ENCODE peak calls at places on chromosome 1, in eight cellular contexts. N, A, Q, O, E, Z, Y and W are unnamed samples.

GRCh38 chr1:84869750-84870149 is 23.3 kb downstream of the LPAR3 start:
- DNase-seq in Z (peak; percentile 26), E (no peak), O (no peak), Q (no peak), Y (no peak), A (no peak), N (no peak), W (no peak)

GRCh38 chr1:231124746-231125145 is 37.1 kb upstream of the TRIM67 start:
- DNase-seq in Y (no peak), N (no peak), O (no peak), A (no peak), E (no peak), Z (no peak), Q (no peak), W (no peak)

GRCh38 chr1:236438614-236439013 is 44.5 kb downstream of the EDARADD start:
- DNase-seq in Y (no peak), Q (no peak), A (no peak), E (no peak), O (no peak), N (no peak), Z (no peak), W (no peak)

GRCh38 chr1:196209983-196210382 is 398.3 kb downstream of the KCNT2 start:
- DNase-seq in E (no peak), O (no peak), A (no peak), Q (no peak), Z (no peak), Y (no peak), N (no peak), W (no peak)

GRCh38 chr1:81414417-81415087 is 386.2 kb upstream of the ADGRL2 start:
- DNase-seq in O (peak; percentile 44), N (peak; percentile 85), Z (no peak), A (peak; percentile 7), E (peak; percentile 85), Y (peak; percentile 61), Q (peak; percentile 87), W (no peak)

GRCh38 chr1:118396824-118397530 is 211.9 kb upstream of the SPAG17 start:
- DNase-seq in N (no peak), A (no peak), Z (no peak), E (no peak), O (no peak), Q (no peak), Y (no peak), W (no peak)

GRCh38 chr1:205447457-205448415 is 8.1 kb downstream of the BLACAT1 start:
- DNase-seq in O (no peak), A (no peak), Y (no peak), Z (peak; percentile 35), E (no peak), Q (peak; percentile 43), N (no peak), W (no peak)

GRCh38 chr1:219927956-219928790 is at the start of gene SLC30A10:
- DNase-seq in Z (peak; percentile 5), O (no peak), Y (peak; percentile 47), N (peak; percentile 57), Q (peak; percentile 85), A (no peak), E (peak; percentile 64), W (no peak)

GRCh38 chr1:37353871-37354270 is 120.5 kb upstream of the ZC3H12A start:
- DNase-seq in A (no peak), O (no peak), E (no peak), N (no peak), Q (no peak), Z (no peak), Y (no peak), W (no peak)

GRCh38 chr1:234841710-234842231 is 231.8 kb upstream of the IRF2BP2 start:
- DNase-seq in Z (no peak), O (peak; percentile 79), Q (no peak), A (no peak), E (no peak), N (no peak), Y (no peak), W (no peak)

GRCh38 chr1:193211539-193211938 is 25.1 kb upstream of the B3GALT2 start:
- DNase-seq in Q (no peak), E (no peak), O (no peak), N (no peak), Z (peak; percentile 89), Y (no peak), A (peak; percentile 88), W (no peak)

GRCh38 chr1:15056515-15057285 is 96.8 kb upstream of the TMEM51 start:
- DNase-seq in A (peak; percentile 38), Y (no peak), N (no peak), Q (no peak), Z (peak; percentile 37), O (no peak), E (no peak), W (no peak)

GRCh38 chr1:73673980-73674379 is 524.0 kb downstream of the LRRIQ3 start:
- DNase-seq in Z (peak; percentile 80), A (no peak), O (no peak), N (no peak), Y (no peak), Q (no peak), E (no peak), W (no peak)

GRCh38 chr1:169193191-169193850 is 86.8 kb downstream of the ATP1B1 start:
- DNase-seq in O (no peak), E (no peak), Z (no peak), Y (no peak), N (no peak), A (no peak), Q (no peak), W (no peak)

GRCh38 chr1:3633344-3634058 is 8.7 kb downstream of the TPRG1L start:
- DNase-seq in E (no peak), A (no peak), Y (no peak), Z (no peak), Q (no peak), N (no peak), O (no peak), W (no peak)

GRCh38 chr1:226738995-226739695 is at the start of gene ITPKB:
- DNase-seq in Q (peak; percentile 72), E (peak; percentile 70), Z (peak; percentile 60), Y (peak; percentile 34), N (peak; percentile 71), A (peak; percentile 24), O (peak; percentile 76), W (peak; percentile 27)

GRCh38 chr1:17561252-17561558 is 21.7 kb downstream of the ARHGEF10L start:
- DNase-seq in Z (no peak), A (no peak), E (no peak), N (no peak), O (no peak), Y (no peak), Q (no peak), W (no peak)

GRCh38 chr1:19432943-19433609 is 52.3 kb downstream of the CAPZB start:
- DNase-seq in Y (no peak), Z (no peak), A (no peak), N (no peak), E (no peak), Q (no peak), O (no peak), W (no peak)

GRCh38 chr1:72060466-72060865 is 221.9 kb downstream of the NEGR1 start:
- DNase-seq in Y (no peak), Z (no peak), O (no peak), A (no peak), N (no peak), Q (no peak), E (no peak), W (no peak)

GRCh38 chr1:55696181-55696580 is 481.0 kb upstream of the USP24 start:
- DNase-seq in A (peak; percentile 90), Z (peak; percentile 64), Q (no peak), O (no peak), E (no peak), N (no peak), Y (no peak), W (no peak)

DNA sequence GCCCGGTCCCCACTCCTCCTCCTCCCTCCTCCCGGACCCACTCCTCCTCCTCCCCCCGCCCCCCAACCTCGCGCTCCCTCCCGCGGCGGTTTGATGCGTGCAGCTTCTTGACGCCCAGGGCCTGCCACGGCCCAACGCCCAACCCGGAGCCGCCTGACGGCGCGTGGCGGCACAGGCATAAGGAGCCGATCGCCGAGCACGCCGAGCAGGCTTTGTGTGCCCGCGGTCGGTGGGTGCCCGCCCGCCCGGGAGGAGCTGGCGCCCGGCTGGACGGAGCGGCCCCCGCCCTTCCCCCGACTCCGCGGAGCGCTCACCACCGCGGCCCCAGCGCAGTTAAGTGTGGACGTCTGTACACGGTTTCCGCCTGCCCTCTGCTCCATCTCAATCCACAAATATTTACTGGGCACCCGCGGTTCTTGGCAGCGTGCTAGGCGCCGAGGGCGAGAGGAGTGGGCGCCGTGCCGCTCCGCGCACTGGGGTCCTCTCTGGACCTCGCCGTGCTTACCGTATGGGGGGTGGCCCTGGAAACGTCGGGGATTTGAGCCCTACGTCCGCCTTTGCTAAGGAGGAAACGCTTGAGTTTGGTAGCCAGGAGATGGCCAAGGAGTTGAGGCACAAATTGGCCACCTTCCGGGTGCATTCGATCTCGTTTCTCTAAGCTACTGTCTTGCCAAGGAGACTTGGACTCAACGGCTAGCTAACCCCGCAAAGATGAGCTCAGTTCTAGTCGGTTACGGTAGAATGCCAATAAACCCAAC is 428 bp upstream of the HDGF start:
- DNase-seq in O (peak; percentile 98), Z (peak; percentile 94), Y (peak; percentile 97), E (peak; percentile 99), N (peak; percentile 98), A (peak; percentile 95), Q (peak; percentile 98), W (peak; percentile 97)
- TF ChIP-seq CTCF in O (no peak), Z (peak; percentile 1), Y (no peak), E (no peak), N (peak; percentile 33), A (peak; percentile 10), Q (peak; percentile 7), W (no peak)

GRCh38 chr1:61318319-61319125 is 236.2 kb downstream of the NFIA start:
- DNase-seq in A (peak; percentile 57), Z (peak; percentile 82), N (peak; percentile 33), E (no peak), Y (no peak), Q (no peak), O (no peak), W (no peak)
- H3K27ac ChIP-seq in A (peak overlapping the region; percentile 57), Z (peak overlapping the region; percentile 46), N (peak overlapping the region; percentile 66), E (peak overlapping the region; percentile 41), Y (peak overlapping the region; percentile 2), Q (peak overlapping the region; percentile 60), O (peak overlapping the region; percentile 66), W (no peak overlapping the region)

DNA sequence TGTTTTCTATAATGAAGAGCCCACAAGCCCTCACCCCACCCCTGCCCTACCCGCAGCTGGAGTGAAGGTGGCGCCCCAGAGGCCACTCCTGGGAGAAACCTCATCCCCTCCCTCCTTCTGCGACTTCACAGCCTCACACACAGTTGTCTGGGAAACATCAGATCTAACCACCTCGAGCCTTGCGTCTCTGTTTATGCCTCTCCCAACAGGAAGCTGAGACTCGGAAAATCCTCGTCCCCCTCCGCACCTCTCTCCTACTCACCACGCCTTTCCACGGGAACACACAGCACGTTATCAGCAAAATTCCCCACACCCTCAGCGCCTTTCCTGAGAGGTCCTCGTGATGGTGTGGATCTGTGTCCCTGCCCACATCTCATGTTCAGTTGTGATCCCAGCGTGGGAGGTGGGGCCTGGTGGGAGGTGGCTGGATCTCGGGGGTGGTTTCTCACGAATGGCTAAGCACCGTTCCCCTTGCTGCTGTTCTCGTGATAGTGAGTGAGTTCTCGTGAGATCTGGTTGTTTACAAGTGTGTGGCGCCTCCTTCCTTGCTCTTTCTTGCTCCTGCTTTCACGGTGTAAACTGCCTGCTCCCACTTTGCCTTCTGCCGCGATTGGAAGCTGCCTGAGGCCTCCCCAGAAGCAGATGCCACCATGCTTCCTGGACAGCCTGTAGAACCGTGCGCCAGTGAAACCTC is 190.6 kb downstream of the KIF26B start:
- DNase-seq in Y (no peak), N (no peak), O (no peak), Z (no peak), E (no peak), A (no peak), Q (no peak), W (no peak)
- TF ChIP-seq CTCF in Y (no peak), N (no peak), O (no peak), Z (no peak), E (no peak), A (no peak), Q (no peak), W (no peak)

GRCh38 chr1:12171206-12172041 is 4.6 kb downstream of the TNFRSF1B start:
- DNase-seq in Q (no peak), E (no peak), Z (no peak), A (no peak), O (no peak), N (no peak), Y (no peak), W (no peak)
- H3K27ac ChIP-seq in Q (peak overlapping the region; percentile 85), E (peak overlapping the region; percentile 73), Z (no peak overlapping the region), A (no peak overlapping the region), O (peak overlapping the region; percentile 94), N (peak overlapping the region; percentile 55), Y (no peak overlapping the region), W (peak overlapping the region; percentile 85)